ENCODE peak calls at places on chromosomes 16 and 17, in five cellular contexts. One of them, this sample, is unnamed.
A peak's percentile ranks its signal among the peaks of the same experiment; 100 is the strongest.

GRCh38 chr16:3740934-3741333 is 23.6 kb upstream of the TRAP1 start:
- DNase-seq in prostate gland: no peak
- DNase-seq in fibroblast of lung: no peak
- DNase-seq in PC-9: no peak
- DNase-seq in BJ: no peak
- DNase-seq in this sample: no peak

GRCh38 chr16:65546353-65546791 is 424.5 kb upstream of the CDH11 start:
- DNase-seq in BJ: no peak
- DNase-seq in PC-9: no peak
- DNase-seq in prostate gland: no peak
- DNase-seq in fibroblast of lung: peak; percentile 45
- DNase-seq in this sample: no peak

GRCh38 chr16:53154513-53154912 is 99.7 kb downstream of the CHD9 start:
- DNase-seq in fibroblast of lung: no peak
- DNase-seq in PC-9: no peak
- DNase-seq in BJ: no peak
- DNase-seq in prostate gland: no peak
- DNase-seq in this sample: no peak

GRCh38 chr16:54987081-54987480 is 56.4 kb downstream of the IRX5 start:
- DNase-seq in BJ: no peak
- DNase-seq in fibroblast of lung: no peak
- DNase-seq in PC-9: no peak
- DNase-seq in prostate gland: no peak
- DNase-seq in this sample: no peak

GRCh38 chr16:4684030-4684715 is 9.2 kb upstream of the NUDT16L1 start:
- DNase-seq in prostate gland: no peak
- DNase-seq in fibroblast of lung: no peak
- DNase-seq in PC-9: no peak
- DNase-seq in BJ: no peak
- DNase-seq in this sample: no peak

GRCh38 chr17:56121661-56122060 is 31.6 kb upstream of the ANKFN1 start:
- DNase-seq in PC-9: no peak
- DNase-seq in BJ: no peak
- DNase-seq in prostate gland: no peak
- DNase-seq in fibroblast of lung: no peak
- DNase-seq in this sample: no peak

GRCh38 chr16:65343556-65343955 is 221.7 kb upstream of the CDH11 start:
- DNase-seq in fibroblast of lung: no peak
- DNase-seq in PC-9: no peak
- DNase-seq in BJ: no peak
- DNase-seq in prostate gland: no peak
- DNase-seq in this sample: no peak

GRCh38 chr17:57819867-57820266 is 30.0 kb downstream of the MRPS23 start:
- DNase-seq in PC-9: no peak
- DNase-seq in BJ: no peak
- DNase-seq in prostate gland: no peak
- DNase-seq in fibroblast of lung: no peak
- DNase-seq in this sample: no peak

GRCh38 chr16:87404764-87405625 is 12.9 kb downstream of the MAP1LC3B start:
- DNase-seq in BJ: no peak
- DNase-seq in prostate gland: no peak
- DNase-seq in PC-9: no peak
- DNase-seq in fibroblast of lung: no peak
- DNase-seq in this sample: no peak

GRCh38 chr17:29169806-29170591 is 10.2 kb downstream of the MYO18A start:
- DNase-seq in PC-9: no peak
- DNase-seq in BJ: no peak
- DNase-seq in prostate gland: no peak
- DNase-seq in fibroblast of lung: no peak
- DNase-seq in this sample: no peak

GRCh38 chr17:48871551-48872351 is 20.8 kb upstream of the ATP5MC1 start:
- DNase-seq in PC-9: no peak
- DNase-seq in fibroblast of lung: no peak
- DNase-seq in prostate gland: no peak
- DNase-seq in BJ: no peak
- DNase-seq in this sample: no peak

GRCh38 chr16:30068750-30069574 is 3.4 kb downstream of the ALDOA start:
- DNase-seq in PC-9: peak; percentile 65
- DNase-seq in prostate gland: no peak
- DNase-seq in BJ: no peak
- DNase-seq in fibroblast of lung: no peak
- DNase-seq in this sample: peak; percentile 77

GRCh38 chr16:73066927-73067670 is 19.2 kb upstream of the ZFHX3 start:
- DNase-seq in PC-9: no peak
- DNase-seq in BJ: no peak
- DNase-seq in fibroblast of lung: peak; percentile 85
- DNase-seq in prostate gland: no peak
- DNase-seq in this sample: no peak

GRCh38 chr17:73342549-73343167 is 30.9 kb upstream of the CDC42EP4 start:
- DNase-seq in prostate gland: no peak
- DNase-seq in BJ: no peak
- DNase-seq in fibroblast of lung: no peak
- DNase-seq in PC-9: no peak
- DNase-seq in this sample: no peak

GRCh38 chr17:14150604-14151003 is 81.3 kb downstream of the COX10 start:
- DNase-seq in BJ: no peak
- DNase-seq in PC-9: no peak
- DNase-seq in prostate gland: no peak
- DNase-seq in fibroblast of lung: no peak
- DNase-seq in this sample: no peak

GRCh38 chr17:15263206-15263579 is 1.9 kb downstream of the PMP22 start:
- DNase-seq in BJ: peak; percentile 78
- DNase-seq in prostate gland: peak; percentile 12
- DNase-seq in PC-9: no peak
- DNase-seq in fibroblast of lung: peak; percentile 91
- DNase-seq in this sample: no peak

GRCh38 chr17:75077490-75078096 is 10.2 kb upstream of the SLC16A5 start:
- DNase-seq in PC-9: peak; percentile 55
- DNase-seq in prostate gland: peak; percentile 39
- DNase-seq in fibroblast of lung: no peak
- DNase-seq in BJ: no peak
- DNase-seq in this sample: peak; percentile 60

GRCh38 chr17:56074366-56074765 is 78.9 kb upstream of the ANKFN1 start:
- DNase-seq in fibroblast of lung: no peak
- DNase-seq in prostate gland: no peak
- DNase-seq in PC-9: no peak
- DNase-seq in BJ: no peak
- DNase-seq in this sample: no peak

GRCh38 chr17:70313031-70313430 is 143.7 kb downstream of the KCNJ2 start:
- DNase-seq in fibroblast of lung: peak; percentile 23
- DNase-seq in PC-9: no peak
- DNase-seq in prostate gland: no peak
- DNase-seq in BJ: no peak
- DNase-seq in this sample: no peak

GRCh38 chr16:55053071-55053415 is 122.4 kb downstream of the IRX5 start:
- DNase-seq in prostate gland: no peak
- DNase-seq in PC-9: no peak
- DNase-seq in BJ: no peak
- DNase-seq in fibroblast of lung: no peak
- DNase-seq in this sample: no peak

GRCh38 chr16:50303605-50304466 is 37.5 kb downstream of the ADCY7 start:
- DNase-seq in fibroblast of lung: peak; percentile 84
- DNase-seq in BJ: no peak
- DNase-seq in PC-9: no peak
- DNase-seq in prostate gland: no peak
- DNase-seq in this sample: no peak

GRCh38 chr17:7029659-7030058 is 6.2 kb upstream of the SLC16A13 start:
- DNase-seq in prostate gland: no peak
- DNase-seq in BJ: no peak
- DNase-seq in fibroblast of lung: no peak
- DNase-seq in PC-9: no peak
- DNase-seq in this sample: peak; percentile 82

GRCh38 chr16:64700628-64701027 is 421.2 kb downstream of the CDH11 start:
- DNase-seq in fibroblast of lung: no peak
- DNase-seq in PC-9: no peak
- DNase-seq in prostate gland: no peak
- DNase-seq in BJ: no peak
- DNase-seq in this sample: no peak

GRCh38 chr16:1309888-1310831 is 724 bp downstream of the UBE2I start:
- DNase-seq in prostate gland: no peak
- DNase-seq in fibroblast of lung: peak; percentile 47
- DNase-seq in PC-9: peak; percentile 42
- DNase-seq in BJ: no peak
- DNase-seq in this sample: peak; percentile 72

GRCh38 chr17:40818343-40818732 is 4.1 kb downstream of the KRT10 start:
- DNase-seq in PC-9: no peak
- DNase-seq in prostate gland: no peak
- DNase-seq in BJ: no peak
- DNase-seq in fibroblast of lung: peak; percentile 8
- DNase-seq in this sample: no peak

GRCh38 chr17:21318439-21318838 is 33.9 kb downstream of the MAP2K3 start:
- DNase-seq in fibroblast of lung: no peak
- DNase-seq in prostate gland: no peak
- DNase-seq in BJ: no peak
- DNase-seq in PC-9: no peak
- DNase-seq in this sample: no peak

GRCh38 chr17:11642655-11643054 is 44.4 kb downstream of the DNAH9 start:
- DNase-seq in BJ: no peak
- DNase-seq in prostate gland: no peak
- DNase-seq in fibroblast of lung: no peak
- DNase-seq in PC-9: no peak
- DNase-seq in this sample: no peak

GRCh38 chr17:19448341-19449268 is 37.6 kb downstream of the RNF112 start:
- DNase-seq in BJ: peak; percentile 87
- DNase-seq in PC-9: peak; percentile 47
- DNase-seq in fibroblast of lung: peak; percentile 99
- DNase-seq in prostate gland: peak; percentile 55
- DNase-seq in this sample: no peak

GRCh38 chr16:89688395-89688794 is 1.9 kb downstream of the CDK10 start:
- DNase-seq in BJ: no peak
- DNase-seq in fibroblast of lung: no peak
- DNase-seq in prostate gland: no peak
- DNase-seq in PC-9: no peak
- DNase-seq in this sample: no peak

GRCh38 chr16:8971416-8971815 is 7.7 kb upstream of the USP7 start:
- DNase-seq in BJ: no peak
- DNase-seq in fibroblast of lung: no peak
- DNase-seq in prostate gland: no peak
- DNase-seq in PC-9: no peak
- DNase-seq in this sample: no peak

GRCh38 chr16:54370653-54371052 is 84.1 kb upstream of the IRX3 start:
- DNase-seq in PC-9: no peak
- DNase-seq in fibroblast of lung: no peak
- DNase-seq in BJ: no peak
- DNase-seq in prostate gland: no peak
- DNase-seq in this sample: peak; percentile 7

GRCh38 chr16:79372504-79373184 is 227.9 kb downstream of the MAF start:
- DNase-seq in PC-9: no peak
- DNase-seq in prostate gland: no peak
- DNase-seq in BJ: no peak
- DNase-seq in fibroblast of lung: peak; percentile 56
- DNase-seq in this sample: peak; percentile 58

GRCh38 chr16:28553776-28554633 is at the start of gene SGF29:
- DNase-seq in BJ: peak; percentile 42
- DNase-seq in prostate gland: peak; percentile 89
- DNase-seq in fibroblast of lung: peak; percentile 95
- DNase-seq in PC-9: peak; percentile 94
- DNase-seq in this sample: peak; percentile 96
- TF ChIP-seq CTCF in BJ: peak; percentile 43
- TF ChIP-seq CTCF in prostate gland: peak; percentile 45
- TF ChIP-seq CTCF in fibroblast of lung: no peak
- TF ChIP-seq CTCF in PC-9: peak; percentile 36
- TF ChIP-seq CTCF in this sample: peak; percentile 36

DNA sequence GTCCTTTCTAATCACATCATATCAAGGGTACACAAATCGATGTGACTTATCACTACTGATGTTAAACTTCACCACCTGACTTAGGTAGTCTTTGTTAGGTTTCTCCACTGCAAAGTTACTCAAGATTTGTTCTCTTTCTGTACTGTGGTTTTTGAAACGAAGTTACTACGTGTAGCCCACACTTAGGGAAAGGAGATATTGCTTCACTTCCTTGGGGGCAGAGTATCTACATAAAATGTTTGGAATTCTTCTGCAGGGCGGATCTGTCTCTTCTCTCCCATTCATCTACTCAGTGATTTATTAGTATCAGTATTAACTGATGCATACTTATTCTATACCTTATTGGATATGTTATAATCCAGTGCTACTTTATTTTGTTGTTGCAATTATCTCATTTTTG is 403.6 kb upstream of the MON1B start:
- DNase-seq in prostate gland: no peak
- DNase-seq in BJ: no peak
- DNase-seq in PC-9: no peak
- DNase-seq in fibroblast of lung: no peak
- DNase-seq in this sample: no peak
- TF ChIP-seq CTCF in prostate gland: no peak
- TF ChIP-seq CTCF in BJ: no peak
- TF ChIP-seq CTCF in PC-9: no peak
- TF ChIP-seq CTCF in fibroblast of lung: no peak
- TF ChIP-seq CTCF in this sample: no peak

GRCh38 chr16:82439678-82440293 is 187.0 kb upstream of the CDH13 start:
- DNase-seq in BJ: no peak
- DNase-seq in prostate gland: no peak
- DNase-seq in PC-9: no peak
- DNase-seq in fibroblast of lung: no peak
- DNase-seq in this sample: peak; percentile 5
- TF ChIP-seq CTCF in BJ: peak; percentile 49
- TF ChIP-seq CTCF in prostate gland: no peak
- TF ChIP-seq CTCF in PC-9: peak; percentile 45
- TF ChIP-seq CTCF in fibroblast of lung: peak; percentile 40
- TF ChIP-seq CTCF in this sample: peak; percentile 17

GRCh38 chr17:78977992-78978973 is 1.4 kb downstream of the LGALS3BP start:
- DNase-seq in fibroblast of lung: no peak
- DNase-seq in BJ: no peak
- DNase-seq in prostate gland: no peak
- DNase-seq in PC-9: peak; percentile 59
- DNase-seq in this sample: no peak
- TF ChIP-seq CTCF in fibroblast of lung: no peak
- TF ChIP-seq CTCF in BJ: no peak
- TF ChIP-seq CTCF in prostate gland: no peak
- TF ChIP-seq CTCF in PC-9: no peak
- TF ChIP-seq CTCF in this sample: no peak

This sample was measured in activated CD8-positive, alpha-beta T cell treated with anti-CD3 and anti-CD28 coated beads for 36 hours.